ENCODE peak calls at places on chromosomes 5 and 9, in seven cellular contexts. One of them, this sample, is unnamed.

GRCh38 chr9:135136991-135137390 is 49.5 kb downstream of the OLFM1 start:
- DNase-seq in foreskin fibroblast: no peak
- DNase-seq in right atrium auricular region: no peak
- DNase-seq in stimulated activated CD4-positive, alpha-beta T cell treated with anti-CD3 and anti-CD28 coated beads, TNF-alpha, amount 100 ng/mL, for 24 hours: no peak
- DNase-seq in HEK293T: no peak
- DNase-seq in kidney epithelial cell: no peak
- DNase-seq in activated naive CD8-positive, alpha-beta T cell treated with anti-CD3 and anti-CD28 coated beads, Interleukin-2, amount 50 U/mL, for 24 hours: no peak
- DNase-seq in this sample: no peak

GRCh38 chr9:3986060-3986459 is 313.8 kb downstream of the GLIS3 start:
- DNase-seq in foreskin fibroblast: no peak
- DNase-seq in right atrium auricular region: no peak
- DNase-seq in stimulated activated CD4-positive, alpha-beta T cell treated with anti-CD3 and anti-CD28 coated beads, TNF-alpha, amount 100 ng/mL, for 24 hours: no peak
- DNase-seq in HEK293T: no peak
- DNase-seq in kidney epithelial cell: no peak
- DNase-seq in activated naive CD8-positive, alpha-beta T cell treated with anti-CD3 and anti-CD28 coated beads, Interleukin-2, amount 50 U/mL, for 24 hours: no peak
- DNase-seq in this sample: no peak

GRCh38 chr5:14849516-14850294 is 21.9 kb downstream of the ANKH start:
- DNase-seq in foreskin fibroblast: peak; percentile 51
- DNase-seq in right atrium auricular region: no peak
- DNase-seq in stimulated activated CD4-positive, alpha-beta T cell treated with anti-CD3 and anti-CD28 coated beads, TNF-alpha, amount 100 ng/mL, for 24 hours: no peak
- DNase-seq in HEK293T: no peak
- DNase-seq in kidney epithelial cell: no peak
- DNase-seq in activated naive CD8-positive, alpha-beta T cell treated with anti-CD3 and anti-CD28 coated beads, Interleukin-2, amount 50 U/mL, for 24 hours: no peak
- DNase-seq in this sample: peak; percentile 52

GRCh38 chr9:37414503-37414943 is 8.0 kb upstream of the GRHPR start:
- DNase-seq in foreskin fibroblast: no peak
- DNase-seq in right atrium auricular region: no peak
- DNase-seq in stimulated activated CD4-positive, alpha-beta T cell treated with anti-CD3 and anti-CD28 coated beads, TNF-alpha, amount 100 ng/mL, for 24 hours: no peak
- DNase-seq in HEK293T: no peak
- DNase-seq in kidney epithelial cell: no peak
- DNase-seq in activated naive CD8-positive, alpha-beta T cell treated with anti-CD3 and anti-CD28 coated beads, Interleukin-2, amount 50 U/mL, for 24 hours: no peak
- DNase-seq in this sample: no peak

GRCh38 chr9:82606761-82607382 is 456.1 kb downstream of the RASEF start:
- DNase-seq in foreskin fibroblast: peak; percentile 87
- DNase-seq in right atrium auricular region: no peak
- DNase-seq in stimulated activated CD4-positive, alpha-beta T cell treated with anti-CD3 and anti-CD28 coated beads, TNF-alpha, amount 100 ng/mL, for 24 hours: no peak
- DNase-seq in HEK293T: peak; percentile 53
- DNase-seq in kidney epithelial cell: peak; percentile 9
- DNase-seq in activated naive CD8-positive, alpha-beta T cell treated with anti-CD3 and anti-CD28 coated beads, Interleukin-2, amount 50 U/mL, for 24 hours: peak; percentile 4
- DNase-seq in this sample: peak; percentile 77

GRCh38 chr5:116531117-116531516 is 43.5 kb downstream of the SEMA6A start:
- DNase-seq in foreskin fibroblast: no peak
- DNase-seq in right atrium auricular region: no peak
- DNase-seq in stimulated activated CD4-positive, alpha-beta T cell treated with anti-CD3 and anti-CD28 coated beads, TNF-alpha, amount 100 ng/mL, for 24 hours: no peak
- DNase-seq in HEK293T: no peak
- DNase-seq in kidney epithelial cell: no peak
- DNase-seq in activated naive CD8-positive, alpha-beta T cell treated with anti-CD3 and anti-CD28 coated beads, Interleukin-2, amount 50 U/mL, for 24 hours: no peak
- DNase-seq in this sample: no peak

GRCh38 chr5:142486581-142486980 is 161.8 kb upstream of the SPRY4 start:
- DNase-seq in foreskin fibroblast: peak; percentile 75
- DNase-seq in right atrium auricular region: no peak
- DNase-seq in stimulated activated CD4-positive, alpha-beta T cell treated with anti-CD3 and anti-CD28 coated beads, TNF-alpha, amount 100 ng/mL, for 24 hours: no peak
- DNase-seq in HEK293T: no peak
- DNase-seq in kidney epithelial cell: no peak
- DNase-seq in activated naive CD8-positive, alpha-beta T cell treated with anti-CD3 and anti-CD28 coated beads, Interleukin-2, amount 50 U/mL, for 24 hours: no peak
- DNase-seq in this sample: peak; percentile 3

GRCh38 chr5:139388198-139388821 is 1.4 kb downstream of the MZB1 start:
- DNase-seq in foreskin fibroblast: peak; percentile 60
- DNase-seq in right atrium auricular region: no peak
- DNase-seq in stimulated activated CD4-positive, alpha-beta T cell treated with anti-CD3 and anti-CD28 coated beads, TNF-alpha, amount 100 ng/mL, for 24 hours: no peak
- DNase-seq in HEK293T: no peak
- DNase-seq in kidney epithelial cell: no peak
- DNase-seq in activated naive CD8-positive, alpha-beta T cell treated with anti-CD3 and anti-CD28 coated beads, Interleukin-2, amount 50 U/mL, for 24 hours: no peak
- DNase-seq in this sample: no peak

GRCh38 chr5:86968311-86968753 is 299.4 kb upstream of the RASA1 start:
- DNase-seq in foreskin fibroblast: peak; percentile 59
- DNase-seq in right atrium auricular region: no peak
- DNase-seq in stimulated activated CD4-positive, alpha-beta T cell treated with anti-CD3 and anti-CD28 coated beads, TNF-alpha, amount 100 ng/mL, for 24 hours: no peak
- DNase-seq in HEK293T: no peak
- DNase-seq in kidney epithelial cell: no peak
- DNase-seq in activated naive CD8-positive, alpha-beta T cell treated with anti-CD3 and anti-CD28 coated beads, Interleukin-2, amount 50 U/mL, for 24 hours: no peak
- DNase-seq in this sample: peak; percentile 94

GRCh38 chr5:174609116-174609515 is 115.3 kb upstream of the MSX2 start:
- DNase-seq in foreskin fibroblast: no peak
- DNase-seq in right atrium auricular region: no peak
- DNase-seq in stimulated activated CD4-positive, alpha-beta T cell treated with anti-CD3 and anti-CD28 coated beads, TNF-alpha, amount 100 ng/mL, for 24 hours: no peak
- DNase-seq in HEK293T: no peak
- DNase-seq in kidney epithelial cell: no peak
- DNase-seq in activated naive CD8-positive, alpha-beta T cell treated with anti-CD3 and anti-CD28 coated beads, Interleukin-2, amount 50 U/mL, for 24 hours: no peak
- DNase-seq in this sample: no peak

GRCh38 chr5:92215116-92215515 is 832.0 kb upstream of the ARRDC3 start:
- DNase-seq in foreskin fibroblast: no peak
- DNase-seq in right atrium auricular region: no peak
- DNase-seq in stimulated activated CD4-positive, alpha-beta T cell treated with anti-CD3 and anti-CD28 coated beads, TNF-alpha, amount 100 ng/mL, for 24 hours: no peak
- DNase-seq in HEK293T: no peak
- DNase-seq in kidney epithelial cell: no peak
- DNase-seq in activated naive CD8-positive, alpha-beta T cell treated with anti-CD3 and anti-CD28 coated beads, Interleukin-2, amount 50 U/mL, for 24 hours: no peak
- DNase-seq in this sample: no peak

GRCh38 chr9:114098021-114098659 is 952 bp downstream of the KIF12 start:
- DNase-seq in foreskin fibroblast: peak; percentile 25
- DNase-seq in right atrium auricular region: no peak
- DNase-seq in stimulated activated CD4-positive, alpha-beta T cell treated with anti-CD3 and anti-CD28 coated beads, TNF-alpha, amount 100 ng/mL, for 24 hours: peak; percentile 11
- DNase-seq in HEK293T: peak; percentile 81
- DNase-seq in kidney epithelial cell: no peak
- DNase-seq in activated naive CD8-positive, alpha-beta T cell treated with anti-CD3 and anti-CD28 coated beads, Interleukin-2, amount 50 U/mL, for 24 hours: peak; percentile 14
- DNase-seq in this sample: peak; percentile 39

GRCh38 chr9:34334337-34334824 is 5.0 kb downstream of the NUDT2 start:
- DNase-seq in foreskin fibroblast: no peak
- DNase-seq in right atrium auricular region: no peak
- DNase-seq in stimulated activated CD4-positive, alpha-beta T cell treated with anti-CD3 and anti-CD28 coated beads, TNF-alpha, amount 100 ng/mL, for 24 hours: no peak
- DNase-seq in HEK293T: no peak
- DNase-seq in kidney epithelial cell: no peak
- DNase-seq in activated naive CD8-positive, alpha-beta T cell treated with anti-CD3 and anti-CD28 coated beads, Interleukin-2, amount 50 U/mL, for 24 hours: no peak
- DNase-seq in this sample: no peak